ENCODE peak calls at places on chromosomes 3 and 15, in ten cellular contexts. G is psoas muscle, E is IMR-90, Q is stomach, U is left lung, A is astrocyte, H is lung, R is thoracic aorta, L is colonic mucosa, N is foreskin fibroblast. P is an unnamed sample.

GRCh38 chr3:194081826-194082225 is 54.1 kb upstream of the HES1 start:
- DNase-seq in N (no peak), G (no peak), A (no peak), L (no peak), H (no peak), R (no peak), E (no peak), Q (no peak), U (no peak), P (no peak)

GRCh38 chr3:168624892-168625291 is 529.2 kb upstream of the GOLIM4 start:
- DNase-seq in H (no peak), G (no peak), Q (no peak), L (no peak), U (no peak), R (no peak), A (no peak), N (no peak), E (no peak), P (no peak)

GRCh38 chr3:72036899-72037298 is 252.0 kb upstream of the PROK2 start:
- DNase-seq in E (peak; percentile 3), N (peak; percentile 15), A (peak; percentile 31), H (no peak), Q (no peak), R (no peak), G (no peak), U (no peak), L (no peak), P (peak; percentile 74)

GRCh38 chr3:84126160-84126559 is 832.6 kb upstream of the CADM2 start:
- DNase-seq in U (peak; percentile 64), L (no peak), G (no peak), R (no peak), A (no peak), E (no peak), H (no peak), Q (no peak), N (no peak), P (no peak)

GRCh38 chr3:72068621-72069020 is 283.7 kb upstream of the PROK2 start:
- DNase-seq in R (no peak), N (peak; percentile 15), H (no peak), A (no peak), L (no peak), Q (no peak), U (no peak), E (peak; percentile 7), G (no peak), P (no peak)

GRCh38 chr15:55791576-55792400 is 48.8 kb upstream of the PRTG start:
- DNase-seq in N (peak; percentile 71), G (no peak), E (peak; percentile 49), Q (no peak), H (peak; percentile 66), A (peak; percentile 93), L (no peak), U (no peak), R (no peak), P (peak; percentile 90)

GRCh38 chr3:4752201-4753072 is 226.8 kb upstream of the BHLHE40 start:
- DNase-seq in R (no peak), E (peak; percentile 10), A (peak; percentile 80), H (no peak), Q (no peak), L (peak; percentile 75), G (no peak), N (peak; percentile 23), U (no peak), P (peak; percentile 42)

GRCh38 chr15:40511472-40512133 is 40.8 kb downstream of the CHST14 start:
- DNase-seq in N (peak; percentile 33), A (no peak), L (peak; percentile 88), R (no peak), H (peak; percentile 78), Q (peak; percentile 93), E (no peak), U (peak; percentile 93), G (peak; percentile 89), P (peak; percentile 35)

GRCh38 chr3:83063457-83063856 is 1302.0 kb upstream of the GBE1 start:
- DNase-seq in N (no peak), G (no peak), H (no peak), Q (no peak), R (no peak), L (no peak), U (no peak), E (no peak), A (peak; percentile 44), P (no peak)

GRCh38 chr3:41961061-41961749 is 698 bp downstream of the ULK4 start:
- DNase-seq in A (peak; percentile 56), L (peak; percentile 50), E (peak; percentile 61), N (peak; percentile 62), G (peak; percentile 71), R (peak; percentile 12), Q (peak; percentile 42), H (peak; percentile 39), U (peak; percentile 86), P (peak; percentile 57)

GRCh38 chr3:46276497-46277099 is 34.3 kb downstream of the CCR3 start:
- DNase-seq in U (peak; percentile 90), H (peak; percentile 73), R (no peak), Q (peak; percentile 71), N (no peak), A (no peak), E (no peak), L (peak; percentile 75), G (peak; percentile 56), P (no peak)

GRCh38 chr3:10546181-10546624 is 40.8 kb upstream of the ATP2B2 start:
- DNase-seq in R (no peak), N (no peak), Q (no peak), L (no peak), U (no peak), H (no peak), A (no peak), G (no peak), E (no peak), P (no peak)

DNA sequence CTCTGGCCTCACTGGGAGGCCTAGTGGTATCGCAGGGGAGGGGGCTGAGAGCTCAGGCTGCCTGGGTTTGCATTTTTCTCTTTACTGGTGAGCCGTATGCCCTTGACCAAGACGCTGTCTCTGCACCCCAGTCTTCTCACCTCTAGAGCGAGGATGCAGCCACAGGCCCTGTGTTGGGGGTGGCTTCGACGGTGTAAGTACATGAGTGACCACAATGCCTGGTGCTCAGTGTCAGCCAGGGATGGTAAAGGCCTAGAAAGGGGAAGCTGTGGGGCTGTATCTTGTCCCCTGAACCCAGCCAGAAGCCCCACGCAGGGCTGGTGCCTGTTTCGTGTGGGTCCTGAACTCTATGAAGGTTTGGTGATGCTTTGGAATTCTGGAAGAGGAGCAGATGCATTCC is 19.8 kb downstream of the SYNM start:
- DNase-seq in N (no peak), H (no peak), L (no peak), U (no peak), R (no peak), E (no peak), Q (no peak), G (peak; percentile 48), A (no peak), P (no peak)
- H3K4me3 ChIP-seq in N (no peak overlapping the region), H (no peak overlapping the region), L (no peak overlapping the region), U (no peak overlapping the region), R (peak overlapping the region; percentile 64), E (no peak overlapping the region), Q (no peak overlapping the region), G (peak overlapping the region; percentile 54), A (no peak overlapping the region), P (no peak overlapping the region)

DNA sequence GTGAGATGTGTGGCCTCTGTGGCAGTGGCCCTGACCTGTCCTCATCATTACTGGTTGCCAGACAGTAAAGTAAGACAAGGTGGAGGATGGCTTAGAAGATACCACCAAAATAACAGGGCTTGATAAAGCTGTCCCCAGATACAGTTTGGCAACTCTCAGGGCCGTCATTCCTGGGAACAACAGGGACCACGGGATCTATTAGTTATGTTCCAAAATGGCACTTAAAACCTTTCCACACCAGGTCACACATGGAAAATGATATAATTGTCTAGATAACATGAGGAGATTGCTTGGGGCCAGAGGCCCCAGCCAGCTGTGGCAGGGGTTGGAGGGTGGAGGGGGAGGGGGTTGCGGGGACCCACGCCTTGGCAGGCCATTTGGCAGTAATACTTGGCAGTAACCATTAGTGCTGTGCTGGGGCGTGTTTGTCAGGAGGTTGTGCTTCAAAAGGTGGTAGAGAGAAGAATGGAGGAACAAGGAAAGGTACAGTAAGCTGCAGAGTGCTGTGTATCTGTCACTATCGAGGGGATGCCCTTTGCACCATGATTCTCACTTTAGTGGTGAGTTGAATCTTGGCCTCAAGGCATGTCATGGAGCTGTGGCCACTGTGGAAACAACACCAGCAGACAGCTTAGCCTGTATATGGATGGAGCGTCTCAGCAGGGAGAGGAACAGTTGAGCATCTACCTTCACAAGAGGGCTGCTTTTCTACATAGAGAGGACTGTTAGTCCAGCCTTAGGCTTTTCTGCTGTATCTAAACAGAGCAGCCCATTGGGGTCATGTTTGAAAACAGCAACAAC is 14.0 kb downstream of the PLCL2 start:
- DNase-seq in R (no peak), E (no peak), N (no peak), A (no peak), Q (no peak), U (no peak), L (no peak), G (no peak), H (no peak), P (no peak)
- TF ChIP-seq CTCF in R (no peak), E (no peak), N (no peak), A (no peak), Q (no peak), U (no peak), L (no peak), G (no peak), H (no peak), P (no peak)

GRCh38 chr3:152480282-152480953 is 211.7 kb downstream of the MBNL1 start:
- DNase-seq in H (no peak), R (no peak), Q (no peak), U (no peak), A (no peak), N (no peak), E (no peak), L (no peak), G (no peak), P (no peak)
- H3K4me3 ChIP-seq in H (no peak overlapping the region), R (no peak overlapping the region), Q (no peak overlapping the region), U (no peak overlapping the region), A (no peak overlapping the region), N (no peak overlapping the region), E (no peak overlapping the region), L (no peak overlapping the region), G (no peak overlapping the region), P (no peak overlapping the region)

GRCh38 chr15:63833246-63833696 is 477 bp downstream of the HERC1 start:
- DNase-seq in R (no peak), E (peak; percentile 36), A (peak; percentile 34), U (peak; percentile 86), G (peak; percentile 70), Q (peak; percentile 40), N (peak; percentile 24), H (peak; percentile 31), L (peak; percentile 44), P (no peak)
- TF ChIP-seq CTCF in R (no peak), E (peak; percentile 0), A (no peak), U (no peak), G (no peak), Q (no peak), N (no peak), H (no peak), L (no peak), P (no peak)